ENCODE peak calls at places on chromosomes 1 and 21, in four cellular contexts. One of them, this sample, is unnamed.

GRCh38 chr21:44353200-44353970 is at the start of gene TRPM2:
- DNase-seq in PC-3: no peak
- DNase-seq in neural progenitor cell: no peak
- DNase-seq in GM23338: no peak
- DNase-seq in this sample: no peak

GRCh38 chr1:21165632-21166031 is 11.1 kb downstream of the EIF4G3 start:
- DNase-seq in PC-3: no peak
- DNase-seq in neural progenitor cell: no peak
- DNase-seq in GM23338: no peak
- DNase-seq in this sample: no peak

GRCh38 chr1:83929184-83929583 is 69.7 kb downstream of the TTLL7 start:
- DNase-seq in neural progenitor cell: no peak
- DNase-seq in PC-3: peak; percentile 59
- DNase-seq in GM23338: no peak
- DNase-seq in this sample: no peak

GRCh38 chr1:100441651-100442050 is 89.3 kb downstream of the CDC14A start:
- DNase-seq in neural progenitor cell: no peak
- DNase-seq in PC-3: no peak
- DNase-seq in GM23338: no peak
- DNase-seq in this sample: no peak

GRCh38 chr1:179146476-179146875 is 64.6 kb downstream of the TOR3A start:
- DNase-seq in PC-3: no peak
- DNase-seq in neural progenitor cell: no peak
- DNase-seq in GM23338: no peak
- DNase-seq in this sample: no peak

GRCh38 chr1:8283058-8283884 is 34.6 kb upstream of the SLC45A1 start:
- DNase-seq in PC-3: peak; percentile 38
- DNase-seq in GM23338: no peak
- DNase-seq in neural progenitor cell: no peak
- DNase-seq in this sample: no peak

GRCh38 chr21:28233536-28234220 is 759.0 kb downstream of the LTN1 start:
- DNase-seq in neural progenitor cell: no peak
- DNase-seq in PC-3: no peak
- DNase-seq in GM23338: no peak
- DNase-seq in this sample: no peak

GRCh38 chr1:158989424-158989823 is 20.3 kb upstream of the IFI16 start:
- DNase-seq in neural progenitor cell: no peak
- DNase-seq in GM23338: no peak
- DNase-seq in PC-3: no peak
- DNase-seq in this sample: peak; percentile 15

GRCh38 chr1:33454646-33455282 is 17.7 kb upstream of the ZSCAN20 start:
- DNase-seq in neural progenitor cell: no peak
- DNase-seq in PC-3: no peak
- DNase-seq in GM23338: no peak
- DNase-seq in this sample: no peak

GRCh38 chr1:91876040-91876470 is 9.9 kb downstream of the TGFBR3 start:
- DNase-seq in neural progenitor cell: no peak
- DNase-seq in GM23338: no peak
- DNase-seq in PC-3: no peak
- DNase-seq in this sample: no peak

GRCh38 chr1:58249729-58250586 is 296.6 kb downstream of the OMA1 start:
- DNase-seq in PC-3: no peak
- DNase-seq in GM23338: peak; percentile 92
- DNase-seq in neural progenitor cell: peak; percentile 86
- DNase-seq in this sample: peak; percentile 39

GRCh38 chr1:65001238-65001792 is 35.0 kb upstream of the JAK1 start:
- DNase-seq in neural progenitor cell: peak; percentile 66
- DNase-seq in GM23338: peak; percentile 75
- DNase-seq in PC-3: no peak
- DNase-seq in this sample: peak; percentile 55

GRCh38 chr1:59128239-59128736 is 168.6 kb upstream of the FGGY start:
- DNase-seq in neural progenitor cell: no peak
- DNase-seq in GM23338: no peak
- DNase-seq in PC-3: peak; percentile 55
- DNase-seq in this sample: no peak

GRCh38 chr1:175784826-175785225 is 41.4 kb upstream of the TNR start:
- DNase-seq in PC-3: no peak
- DNase-seq in GM23338: peak; percentile 38
- DNase-seq in neural progenitor cell: peak; percentile 18
- DNase-seq in this sample: no peak

DNA sequence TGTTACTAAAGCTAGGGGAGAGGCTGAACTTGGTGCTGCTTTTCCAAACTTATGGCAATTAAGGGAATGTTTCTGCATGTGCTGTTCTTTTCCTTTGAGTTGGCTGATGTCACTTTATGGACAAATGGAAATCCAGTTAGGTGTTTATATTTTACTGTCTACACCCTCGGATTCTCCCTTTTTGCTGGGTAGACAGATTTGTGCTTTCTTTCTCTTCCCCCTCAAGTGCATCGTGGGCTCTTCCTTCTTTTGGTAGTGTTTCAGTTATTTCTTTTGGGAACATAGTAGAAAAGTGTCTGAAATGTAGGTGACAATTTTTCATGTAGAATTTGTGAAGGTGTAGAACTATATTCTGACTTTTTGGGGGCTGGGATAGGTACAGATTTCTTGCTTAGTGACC is 22.9 kb downstream of the SYT14 start:
- DNase-seq in PC-3: no peak
- DNase-seq in neural progenitor cell: no peak
- DNase-seq in GM23338: no peak
- DNase-seq in this sample: no peak
- H3K4me3 ChIP-seq in PC-3: no peak overlapping the region
- H3K4me3 ChIP-seq in neural progenitor cell: no peak overlapping the region
- H3K4me3 ChIP-seq in GM23338: no peak overlapping the region
- H3K4me3 ChIP-seq in this sample: no peak overlapping the region

GRCh38 chr1:26081267-26082019 is 14.0 kb upstream of the TRIM63 start:
- DNase-seq in GM23338: no peak
- DNase-seq in PC-3: no peak
- DNase-seq in neural progenitor cell: no peak
- DNase-seq in this sample: no peak
- TF ChIP-seq EZH2phosphoT487 in GM23338: no peak
- TF ChIP-seq EZH2phosphoT487 in PC-3: no peak
- TF ChIP-seq EZH2phosphoT487 in neural progenitor cell: no peak
- TF ChIP-seq EZH2phosphoT487 in this sample: no peak

GRCh38 chr21:42228709-42229220 is 9.8 kb downstream of the ABCG1 start:
- DNase-seq in neural progenitor cell: no peak
- DNase-seq in GM23338: no peak
- DNase-seq in PC-3: no peak
- DNase-seq in this sample: no peak

GRCh38 chr21:42229676-42230075 is 10.7 kb downstream of the ABCG1 start:
- DNase-seq in GM23338: no peak
- DNase-seq in PC-3: no peak
- DNase-seq in neural progenitor cell: no peak
- DNase-seq in this sample: no peak

GRCh38 chr21:42231761-42232160 is 12.8 kb downstream of the ABCG1 start:
- DNase-seq in GM23338: no peak
- DNase-seq in PC-3: no peak
- DNase-seq in neural progenitor cell: no peak
- DNase-seq in this sample: no peak

GRCh38 chr21:42232176-42232825 is 13.4 kb downstream of the ABCG1 start:
- DNase-seq in GM23338: no peak
- DNase-seq in PC-3: no peak
- DNase-seq in neural progenitor cell: no peak
- DNase-seq in this sample: no peak

DNA sequence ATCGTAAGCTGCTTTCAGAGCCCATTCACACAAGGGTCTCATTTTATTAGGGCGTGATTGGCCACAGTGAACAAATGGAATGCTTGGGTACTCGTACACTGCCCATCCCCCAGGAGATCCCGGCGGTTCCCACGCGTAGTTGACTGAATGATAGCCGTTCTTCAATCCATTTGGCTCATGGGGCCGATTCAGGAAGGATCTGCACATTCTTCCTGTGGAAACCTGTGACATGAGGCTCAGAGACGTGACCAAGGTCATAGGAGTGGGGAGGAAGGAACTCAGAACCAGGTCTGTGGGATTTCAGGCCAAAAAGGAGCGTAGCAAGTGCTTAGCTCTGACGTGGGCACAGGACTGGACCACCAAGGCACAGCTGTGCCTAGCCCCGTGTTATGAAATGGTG is 11.7 kb downstream of the ABCG1 start:
- DNase-seq in GM23338: no peak
- DNase-seq in neural progenitor cell: no peak
- DNase-seq in PC-3: no peak
- DNase-seq in this sample: no peak
- H3K4me1 ChIP-seq in GM23338: peaks cover 15% of the 10 kb centered on the region
- H3K4me1 ChIP-seq in neural progenitor cell: peaks cover 56% of the 10 kb centered on the region
- H3K4me1 ChIP-seq in PC-3: peaks cover 26% of the 10 kb centered on the region
- H3K4me1 ChIP-seq in this sample: peaks cover 51% of the 10 kb centered on the region

DNA sequence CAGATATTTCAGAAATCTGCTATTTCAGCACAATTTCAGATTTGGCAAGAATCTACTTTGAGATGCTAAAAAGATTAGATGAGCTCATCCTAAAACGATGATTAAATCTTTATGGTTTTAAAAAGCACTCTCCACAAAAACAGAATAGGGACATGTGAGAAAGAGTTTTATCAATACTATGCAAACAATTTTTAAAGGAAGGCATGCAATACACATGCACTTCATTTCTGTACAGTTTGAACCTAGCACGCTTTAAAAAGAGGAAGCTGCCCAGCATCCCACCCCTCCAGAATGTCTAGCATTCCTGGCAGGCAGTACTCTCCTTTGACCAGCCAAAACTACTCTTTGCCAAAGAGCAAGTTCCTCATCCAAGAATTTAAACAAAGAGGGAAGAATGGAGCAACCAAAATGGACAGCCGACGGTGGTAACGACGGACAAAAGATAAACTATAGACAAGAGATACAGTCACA is 1.3 kb downstream of the ARHGAP29 start:
- DNase-seq in GM23338: peak; percentile 41
- DNase-seq in PC-3: peak; percentile 47
- DNase-seq in neural progenitor cell: peak; percentile 51
- DNase-seq in this sample: no peak
- H3K4me3 ChIP-seq in GM23338: peak overlapping the region; percentile 78
- H3K4me3 ChIP-seq in PC-3: peak overlapping the region; percentile 96
- H3K4me3 ChIP-seq in neural progenitor cell: peak overlapping the region; percentile 86
- H3K4me3 ChIP-seq in this sample: peak overlapping the region; percentile 49

GRCh38 chr1:88647749-88648415 is 36.2 kb upstream of the PKN2 start:
- DNase-seq in GM23338: peak; percentile 15
- DNase-seq in PC-3: no peak
- DNase-seq in neural progenitor cell: no peak
- DNase-seq in this sample: no peak

GRCh38 chr1:88648706-88649105 is 35.4 kb upstream of the PKN2 start:
- DNase-seq in neural progenitor cell: peak; percentile 58
- DNase-seq in GM23338: peak; percentile 58
- DNase-seq in PC-3: no peak
- DNase-seq in this sample: no peak

GRCh38 chr1:88650676-88651418 is 33.2 kb upstream of the PKN2 start:
- DNase-seq in neural progenitor cell: peak; percentile 7
- DNase-seq in GM23338: no peak
- DNase-seq in PC-3: no peak
- DNase-seq in this sample: peak; percentile 21

GRCh38 chr1:88649932-88650331 is 34.1 kb upstream of the PKN2 start:
- DNase-seq in GM23338: no peak
- DNase-seq in neural progenitor cell: no peak
- DNase-seq in PC-3: no peak
- DNase-seq in this sample: no peak

GRCh38 chr1:88646852-88647645 is 37.0 kb upstream of the PKN2 start:
- DNase-seq in GM23338: no peak
- DNase-seq in neural progenitor cell: peak; percentile 3
- DNase-seq in PC-3: no peak
- DNase-seq in this sample: peak; percentile 36
- TF ChIP-seq EZH2phosphoT487 in GM23338: no peak
- TF ChIP-seq EZH2phosphoT487 in neural progenitor cell: no peak
- TF ChIP-seq EZH2phosphoT487 in PC-3: no peak
- TF ChIP-seq EZH2phosphoT487 in this sample: no peak

This sample was measured in hepatocyte.